ENCODE peak calls at places on chromosome 20, in five cellular contexts. One of them, this sample, is unnamed. For H3K4me1, the result is how much of the 10 kb centered on the place peaks cover.

GRCh38 chr20:7712661-7713060 is 227.6 kb downstream of the HAO1 start:
- DNase-seq in endodermal cell: no peak
- DNase-seq in heart left ventricle: no peak
- DNase-seq in Peyer's patch: no peak
- DNase-seq in left ventricle myocardium inferior: no peak
- DNase-seq in this sample: no peak

GRCh38 chr20:48454721-48455490 is 372.9 kb downstream of the PREX1 start:
- DNase-seq in endodermal cell: no peak
- DNase-seq in heart left ventricle: no peak
- DNase-seq in Peyer's patch: no peak
- DNase-seq in left ventricle myocardium inferior: no peak
- DNase-seq in this sample: no peak

GRCh38 chr20:48864738-48865318 is 37.0 kb upstream of the PREX1 start:
- DNase-seq in endodermal cell: no peak
- DNase-seq in heart left ventricle: no peak
- DNase-seq in Peyer's patch: no peak
- DNase-seq in left ventricle myocardium inferior: no peak
- DNase-seq in this sample: peak

GRCh38 chr20:34951252-34951651 is 4.4 kb downstream of the GSS start:
- DNase-seq in endodermal cell: no peak
- DNase-seq in heart left ventricle: no peak
- DNase-seq in Peyer's patch: no peak
- DNase-seq in left ventricle myocardium inferior: no peak
- DNase-seq in this sample: no peak

GRCh38 chr20:63099426-63100267 is 92.9 kb upstream of the BHLHE23 start:
- DNase-seq in endodermal cell: peak
- DNase-seq in heart left ventricle: no peak
- DNase-seq in Peyer's patch: peak
- DNase-seq in left ventricle myocardium inferior: peak
- DNase-seq in this sample: no peak

GRCh38 chr20:62786100-62786499 is 10.2 kb upstream of the MRGBP start:
- DNase-seq in endodermal cell: no peak
- DNase-seq in heart left ventricle: no peak
- DNase-seq in Peyer's patch: no peak
- DNase-seq in left ventricle myocardium inferior: no peak
- DNase-seq in this sample: no peak

GRCh38 chr20:16170406-16170971 is 402.8 kb downstream of the KIF16B start:
- DNase-seq in endodermal cell: no peak
- DNase-seq in heart left ventricle: no peak
- DNase-seq in Peyer's patch: no peak
- DNase-seq in left ventricle myocardium inferior: no peak
- DNase-seq in this sample: no peak

GRCh38 chr20:9629821-9630220 is 115.4 kb downstream of the LAMP5 start:
- DNase-seq in endodermal cell: no peak
- DNase-seq in heart left ventricle: no peak
- DNase-seq in Peyer's patch: no peak
- DNase-seq in left ventricle myocardium inferior: no peak
- DNase-seq in this sample: no peak

GRCh38 chr20:38092260-38092857 is 58.8 kb downstream of the RPRD1B start:
- DNase-seq in endodermal cell: no peak
- DNase-seq in heart left ventricle: no peak
- DNase-seq in Peyer's patch: no peak
- DNase-seq in left ventricle myocardium inferior: no peak
- DNase-seq in this sample: no peak

GRCh38 chr20:62572980-62573379 is 69.3 kb upstream of the SLCO4A1 start:
- DNase-seq in endodermal cell: no peak
- DNase-seq in heart left ventricle: no peak
- DNase-seq in Peyer's patch: no peak
- DNase-seq in left ventricle myocardium inferior: no peak
- DNase-seq in this sample: no peak

GRCh38 chr20:45822863-45823262 is 4.2 kb downstream of the TNNC2 start:
- DNase-seq in endodermal cell: no peak
- DNase-seq in heart left ventricle: no peak
- DNase-seq in Peyer's patch: peak
- DNase-seq in left ventricle myocardium inferior: no peak
- DNase-seq in this sample: no peak

GRCh38 chr20:38304845-38305447 is 990 bp downstream of the BPI start:
- DNase-seq in endodermal cell: peak
- DNase-seq in heart left ventricle: peak
- DNase-seq in Peyer's patch: peak
- DNase-seq in left ventricle myocardium inferior: no peak
- DNase-seq in this sample: peak

GRCh38 chr20:58113706-58114105 is 114.7 kb downstream of the ANKRD60 start:
- DNase-seq in endodermal cell: no peak
- DNase-seq in heart left ventricle: no peak
- DNase-seq in Peyer's patch: no peak
- DNase-seq in left ventricle myocardium inferior: no peak
- DNase-seq in this sample: no peak

GRCh38 chr20:20712474-20713243 is at the start of gene RALGAPA2:
- DNase-seq in endodermal cell: peak
- DNase-seq in heart left ventricle: peak
- DNase-seq in Peyer's patch: peak
- DNase-seq in left ventricle myocardium inferior: peak
- DNase-seq in this sample: peak

GRCh38 chr20:956330-956951 is 40.3 kb upstream of the ANGPT4 start:
- DNase-seq in endodermal cell: peak
- DNase-seq in heart left ventricle: peak
- DNase-seq in Peyer's patch: peak
- DNase-seq in left ventricle myocardium inferior: peak
- DNase-seq in this sample: peak

GRCh38 chr20:57013741-57014140 is 252.7 kb downstream of the BMP7 start:
- DNase-seq in endodermal cell: peak
- DNase-seq in heart left ventricle: no peak
- DNase-seq in Peyer's patch: no peak
- DNase-seq in left ventricle myocardium inferior: no peak
- DNase-seq in this sample: no peak

GRCh38 chr20:46226602-46227001 is 81.7 kb downstream of the CDH22 start:
- DNase-seq in endodermal cell: peak
- DNase-seq in heart left ventricle: no peak
- DNase-seq in Peyer's patch: no peak
- DNase-seq in left ventricle myocardium inferior: no peak
- DNase-seq in this sample: no peak

GRCh38 chr20:48283470-48284110 is 498.3 kb upstream of the SULF2 start:
- DNase-seq in endodermal cell: no peak
- DNase-seq in heart left ventricle: peak
- DNase-seq in Peyer's patch: peak
- DNase-seq in left ventricle myocardium inferior: peak
- DNase-seq in this sample: no peak

GRCh38 chr20:33656010-33656782 is 5.9 kb upstream of the C20orf144 start:
- DNase-seq in endodermal cell: peak
- DNase-seq in heart left ventricle: no peak
- DNase-seq in Peyer's patch: no peak
- DNase-seq in left ventricle myocardium inferior: peak
- DNase-seq in this sample: no peak

GRCh38 chr20:34522969-34523871 is 7.0 kb downstream of the DYNLRB1 start:
- DNase-seq in endodermal cell: peak
- DNase-seq in heart left ventricle: no peak
- DNase-seq in Peyer's patch: peak
- DNase-seq in left ventricle myocardium inferior: peak
- DNase-seq in this sample: peak

GRCh38 chr20:34540596-34541263 is 17.8 kb upstream of the MAP1LC3A start:
- DNase-seq in endodermal cell: no peak
- DNase-seq in heart left ventricle: peak
- DNase-seq in Peyer's patch: no peak
- DNase-seq in left ventricle myocardium inferior: no peak
- DNase-seq in this sample: no peak

GRCh38 chr20:41218466-41218865 is 81.1 kb downstream of the PLCG1 start:
- DNase-seq in endodermal cell: no peak
- DNase-seq in heart left ventricle: peak
- DNase-seq in Peyer's patch: no peak
- DNase-seq in left ventricle myocardium inferior: no peak
- DNase-seq in this sample: no peak

DNA sequence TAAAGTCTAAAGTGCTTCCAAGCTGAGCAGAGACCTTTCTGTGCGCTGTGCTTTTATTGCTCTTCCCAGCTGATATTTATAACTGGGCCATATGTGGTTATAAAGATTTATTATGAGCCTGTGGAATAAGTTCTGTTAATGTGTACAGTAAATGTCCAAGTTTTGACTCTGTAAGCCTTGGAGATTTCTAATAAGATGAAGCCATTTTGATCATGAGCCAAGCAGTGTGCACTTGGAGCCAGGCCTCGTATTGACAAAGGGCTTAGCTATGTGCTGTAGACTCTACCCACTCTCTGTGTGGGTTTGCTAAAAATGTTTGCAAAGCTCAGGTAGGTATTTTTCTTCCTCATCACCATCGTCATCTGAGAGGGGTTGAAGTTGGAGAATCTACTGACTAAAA is 361.1 kb downstream of the FOXA2 start:
- DNase-seq in endodermal cell: no peak
- DNase-seq in heart left ventricle: no peak
- DNase-seq in Peyer's patch: peak
- DNase-seq in left ventricle myocardium inferior: no peak
- DNase-seq in this sample: no peak
- H3K27ac ChIP-seq in endodermal cell: no peak
- H3K27ac ChIP-seq in heart left ventricle: no peak
- H3K27ac ChIP-seq in Peyer's patch: no peak
- H3K27ac ChIP-seq in left ventricle myocardium inferior: no peak
- H3K27ac ChIP-seq in this sample: no peak

DNA sequence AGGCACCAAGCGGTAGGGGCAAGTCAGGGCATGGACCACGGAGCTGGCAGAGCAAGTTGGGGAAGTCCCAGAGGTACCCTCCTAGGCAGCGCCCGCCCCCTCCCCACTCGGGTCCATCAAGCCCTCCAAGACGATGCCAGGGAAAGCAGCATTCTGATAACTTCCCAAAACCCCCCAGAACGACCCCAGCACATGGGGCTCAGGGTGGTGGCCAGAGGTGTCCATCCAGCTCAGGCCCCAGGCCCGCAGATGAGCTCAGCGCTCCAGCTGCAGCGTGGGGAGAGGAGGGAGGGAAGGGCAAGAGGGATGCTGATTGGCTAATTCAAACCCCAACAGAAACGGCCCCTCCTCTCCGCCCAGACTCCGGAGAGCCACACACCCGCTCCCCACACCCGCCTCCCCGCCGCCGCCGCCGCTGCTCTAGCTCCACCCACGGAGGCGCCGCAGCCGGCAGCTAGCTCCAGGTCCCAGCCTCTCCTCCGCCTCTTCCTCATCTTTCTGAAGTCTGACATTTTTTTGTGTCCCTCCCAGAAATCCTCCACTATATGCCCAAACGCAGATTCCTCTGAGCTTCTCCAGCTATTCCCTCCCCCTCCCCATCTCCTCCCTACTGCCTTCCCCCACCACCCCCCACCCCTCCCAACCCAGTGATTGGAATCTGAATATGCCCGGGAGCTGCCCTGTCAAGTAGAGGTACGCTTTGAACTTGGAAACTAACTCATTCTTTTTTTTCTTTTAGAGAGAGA is 40.3 kb upstream of the TLDC2 start:
- DNase-seq in endodermal cell: peak
- DNase-seq in heart left ventricle: peak
- DNase-seq in Peyer's patch: peak
- DNase-seq in left ventricle myocardium inferior: peak
- DNase-seq in this sample: peak
- H3K4me1 ChIP-seq in endodermal cell: under half
- H3K4me1 ChIP-seq in heart left ventricle: under half
- H3K4me1 ChIP-seq in Peyer's patch: under half
- H3K4me1 ChIP-seq in left ventricle myocardium inferior: half or more
- H3K4me1 ChIP-seq in this sample: under half

GRCh38 chr20:21968486-21968885 is 263.0 kb downstream of the PAX1 start:
- DNase-seq in endodermal cell: no peak
- DNase-seq in heart left ventricle: no peak
- DNase-seq in Peyer's patch: no peak
- DNase-seq in left ventricle myocardium inferior: no peak
- DNase-seq in this sample: no peak
- TF ChIP-seq CTCF in endodermal cell: peak
- TF ChIP-seq CTCF in heart left ventricle: no peak
- TF ChIP-seq CTCF in Peyer's patch: no peak
- TF ChIP-seq CTCF in left ventricle myocardium inferior: no peak
- TF ChIP-seq CTCF in this sample: no peak

GRCh38 chr20:61253640-61254511 is 1.8 kb downstream of the CDH4 start:
- DNase-seq in endodermal cell: peak
- DNase-seq in heart left ventricle: no peak
- DNase-seq in Peyer's patch: no peak
- DNase-seq in left ventricle myocardium inferior: no peak
- DNase-seq in this sample: no peak
- H3K27ac ChIP-seq in endodermal cell: no peak
- H3K27ac ChIP-seq in heart left ventricle: no peak
- H3K27ac ChIP-seq in Peyer's patch: no peak
- H3K27ac ChIP-seq in left ventricle myocardium inferior: no peak
- H3K27ac ChIP-seq in this sample: no peak

DNA sequence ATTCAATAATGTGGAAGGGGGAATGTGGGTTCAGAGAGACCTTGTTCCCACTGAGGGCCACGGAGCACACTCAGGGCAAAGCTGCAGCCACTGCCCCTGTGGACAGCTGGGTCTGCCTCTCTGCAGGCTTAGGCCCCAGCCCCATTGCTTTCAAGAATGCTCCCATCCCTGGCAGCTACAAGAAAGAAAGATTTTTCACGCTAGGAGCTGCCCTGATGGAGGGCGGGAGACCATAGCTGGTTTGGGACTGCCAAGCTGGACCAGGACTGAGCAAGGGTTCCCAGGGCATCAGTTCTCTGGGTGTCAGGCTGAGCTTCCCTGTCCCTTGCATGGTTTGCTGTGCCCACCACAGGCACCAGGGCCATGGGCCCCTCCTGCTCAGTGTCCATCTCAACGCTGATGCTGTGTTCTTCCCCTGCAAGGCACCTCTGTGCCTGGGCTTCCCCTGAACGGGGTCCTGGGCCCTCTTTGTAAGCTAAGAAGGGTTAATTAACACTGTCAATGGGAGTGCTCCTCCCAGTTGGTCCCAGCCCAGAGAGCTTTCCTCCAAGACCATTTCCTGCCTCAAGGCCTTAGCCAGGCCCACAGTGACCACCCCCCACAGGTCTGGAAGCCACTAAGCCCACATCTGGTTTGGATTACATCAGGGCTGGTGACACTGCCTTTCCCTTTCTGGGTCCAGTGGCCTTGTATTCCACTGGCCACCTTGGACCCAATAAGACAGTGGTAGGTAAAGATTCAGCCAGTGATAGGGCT is 8.4 kb downstream of the FOXS1 start:
- DNase-seq in endodermal cell: no peak
- DNase-seq in heart left ventricle: no peak
- DNase-seq in Peyer's patch: no peak
- DNase-seq in left ventricle myocardium inferior: no peak
- DNase-seq in this sample: no peak
- H3K4me1 ChIP-seq in endodermal cell: under half
- H3K4me1 ChIP-seq in heart left ventricle: under half
- H3K4me1 ChIP-seq in Peyer's patch: under half
- H3K4me1 ChIP-seq in left ventricle myocardium inferior: half or more
- H3K4me1 ChIP-seq in this sample: under half

GRCh38 chr20:2420510-2420909 is 39.8 kb downstream of the TGM6 start:
- DNase-seq in endodermal cell: no peak
- DNase-seq in heart left ventricle: no peak
- DNase-seq in Peyer's patch: no peak
- DNase-seq in left ventricle myocardium inferior: no peak
- DNase-seq in this sample: no peak

GRCh38 chr20:2418388-2418787 is 37.7 kb downstream of the TGM6 start:
- DNase-seq in endodermal cell: no peak
- DNase-seq in heart left ventricle: no peak
- DNase-seq in Peyer's patch: no peak
- DNase-seq in left ventricle myocardium inferior: no peak
- DNase-seq in this sample: no peak

GRCh38 chr20:2417142-2417541 is 36.4 kb downstream of the TGM6 start:
- DNase-seq in endodermal cell: no peak
- DNase-seq in heart left ventricle: no peak
- DNase-seq in Peyer's patch: no peak
- DNase-seq in left ventricle myocardium inferior: no peak
- DNase-seq in this sample: no peak

GRCh38 chr20:2421247-2421646 is 40.5 kb downstream of the TGM6 start:
- DNase-seq in endodermal cell: no peak
- DNase-seq in heart left ventricle: no peak
- DNase-seq in Peyer's patch: no peak
- DNase-seq in left ventricle myocardium inferior: no peak
- DNase-seq in this sample: no peak
- TF ChIP-seq CTCF in endodermal cell: peak
- TF ChIP-seq CTCF in heart left ventricle: no peak
- TF ChIP-seq CTCF in Peyer's patch: no peak
- TF ChIP-seq CTCF in left ventricle myocardium inferior: no peak
- TF ChIP-seq CTCF in this sample: no peak

This sample was measured in gastrocnemius medialis.